ENCODE peak calls at places on chromosomes 12 and 14, in eight cellular contexts. H is IMR-90, K is A549, M is breast epithelium, Z is thyroid gland, P is Peyer's patch, F is stomach, A is HCT116. W is an unnamed sample.

GRCh38 chr12:32659908-32660440 is 19.1 kb upstream of the DNM1L start:
- DNase-seq in Z (no peak), H (no peak), K (no peak), F (no peak), A (no peak), P (no peak), M (no peak), W (no peak)

GRCh38 chr12:124754949-124755800 is 108.5 kb downstream of the SCARB1 start:
- DNase-seq in H (peak; percentile 67), P (peak; percentile 60), Z (peak; percentile 95), F (peak; percentile 46), A (no peak), M (peak; percentile 60), K (no peak), W (peak; percentile 81)

GRCh38 chr12:28191018-28191595 is 851 bp downstream of the CCDC91 start:
- DNase-seq in P (no peak), F (no peak), Z (no peak), M (no peak), A (no peak), K (no peak), H (peak; percentile 55), W (no peak)

GRCh38 chr14:56057071-56057865 is 60.9 kb upstream of the PELI2 start:
- DNase-seq in M (no peak), Z (no peak), K (no peak), H (no peak), A (no peak), F (no peak), P (no peak), W (no peak)

GRCh38 chr12:120261951-120262851 is 3.3 kb downstream of the PXN start:
- DNase-seq in Z (no peak), M (no peak), K (peak; percentile 74), P (peak; percentile 67), F (no peak), A (peak; percentile 70), H (no peak), W (no peak)

GRCh38 chr12:94832780-94833760 is 170.4 kb downstream of the NDUFA12 start:
- DNase-seq in K (no peak), M (no peak), F (no peak), P (no peak), H (peak; percentile 1), A (no peak), Z (peak; percentile 60), W (no peak)

GRCh38 chr12:131827961-131828534 is at the start of gene MMP17:
- DNase-seq in A (no peak), Z (peak; percentile 21), H (peak; percentile 55), F (no peak), M (no peak), K (peak; percentile 75), P (no peak), W (peak; percentile 27)

GRCh38 chr12:21526721-21527345 is 737 bp downstream of the SPX start:
- DNase-seq in P (no peak), H (no peak), A (no peak), Z (no peak), M (no peak), F (no peak), K (no peak), W (no peak)

GRCh38 chr12:78040111-78040510 is 209.4 kb downstream of the NAV3 start:
- DNase-seq in M (no peak), H (no peak), F (no peak), A (no peak), K (no peak), Z (no peak), P (no peak), W (no peak)

GRCh38 chr14:81400202-81400678 is at the start of gene STON2:
- DNase-seq in K (peak; percentile 11), P (no peak), A (peak; percentile 54), M (no peak), H (no peak), F (no peak), Z (peak; percentile 26), W (no peak)

GRCh38 chr12:132341318-132342050 is 12.1 kb upstream of the GALNT9 start:
- DNase-seq in H (no peak), K (no peak), M (no peak), Z (no peak), P (no peak), A (no peak), F (no peak), W (no peak)

GRCh38 chr12:30026621-30027234 is 243.0 kb upstream of the TMTC1 start:
- DNase-seq in H (peak; percentile 89), P (no peak), Z (no peak), M (no peak), K (no peak), F (no peak), A (no peak), W (no peak)

GRCh38 chr12:67388331-67389163 is 119.4 kb downstream of the CAND1 start:
- DNase-seq in P (no peak), H (no peak), A (no peak), K (no peak), Z (no peak), F (no peak), M (no peak), W (no peak)

GRCh38 chr12:9718968-9719367 is 13.9 kb downstream of the CLECL1 start:
- DNase-seq in A (no peak), P (no peak), M (no peak), H (no peak), F (no peak), Z (no peak), K (no peak), W (no peak)

GRCh38 chr12:9719835-9720234 is 13.1 kb downstream of the CLECL1 start:
- DNase-seq in M (no peak), A (no peak), H (no peak), Z (no peak), P (no peak), K (no peak), F (no peak), W (no peak)

GRCh38 chr12:9721394-9722092 is 11.4 kb downstream of the CLECL1 start:
- DNase-seq in A (no peak), Z (no peak), H (peak; percentile 3), P (no peak), M (no peak), F (no peak), K (peak; percentile 90), W (no peak)

GRCh38 chr12:9711664-9712063 is 21.2 kb downstream of the CLECL1 start:
- DNase-seq in Z (no peak), M (no peak), K (no peak), P (no peak), A (no peak), F (no peak), H (peak; percentile 16), W (no peak)

DNA sequence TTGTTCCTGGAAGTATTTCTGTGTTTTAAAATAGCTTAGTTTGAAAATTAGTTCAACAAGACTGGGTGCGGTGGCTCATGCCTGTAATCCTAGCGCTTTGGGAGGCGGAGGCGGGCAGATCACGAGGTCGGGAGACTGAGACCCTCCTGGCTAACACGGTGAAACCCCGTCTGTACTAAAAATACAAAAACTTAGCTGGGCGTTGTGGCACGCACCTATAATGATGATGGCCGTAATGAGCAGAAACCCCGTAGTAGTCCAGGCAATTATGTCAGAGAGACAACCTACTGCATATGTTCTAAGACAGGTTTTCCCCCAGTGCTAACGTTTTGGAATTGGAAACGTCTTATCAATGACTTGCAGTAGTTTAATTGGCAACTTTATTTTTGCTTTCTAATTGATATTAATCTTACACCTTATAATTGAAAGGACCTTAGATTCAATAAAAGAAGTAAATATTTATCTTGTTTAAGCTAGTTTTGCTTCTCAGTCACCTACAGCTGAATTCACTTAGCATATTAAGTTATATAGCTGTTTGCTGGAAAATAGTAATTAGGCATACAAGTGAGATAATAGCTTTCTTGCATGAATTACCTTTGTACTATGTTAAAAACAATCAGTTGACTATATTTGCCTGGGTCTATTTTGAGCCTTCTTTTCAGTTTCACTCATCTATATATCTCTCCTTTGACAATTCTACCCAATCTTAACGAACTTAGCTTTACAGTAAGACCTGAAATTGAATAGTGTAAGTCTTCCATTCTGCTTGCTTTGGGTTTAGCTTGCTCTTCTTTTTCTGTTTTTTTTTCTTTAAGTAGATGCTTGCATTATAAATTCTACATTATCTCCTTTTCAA is 15.6 kb downstream of the CLECL1 start:
- DNase-seq in M (no peak), H (no peak), P (no peak), K (no peak), Z (no peak), F (no peak), A (no peak), W (no peak)
- TF ChIP-seq POLR2A in M (no peak), H (no peak), P (no peak), K (no peak), Z (no peak), F (no peak), A (no peak), W (no peak)

GRCh38 chr12:4939418-4940023 is 29.8 kb downstream of the KCNA1 start:
- DNase-seq in F (no peak), A (no peak), Z (no peak), H (no peak), M (no peak), K (no peak), P (no peak), W (no peak)
- H3K27ac ChIP-seq in F (no peak overlapping the region), A (no peak overlapping the region), Z (no peak overlapping the region), H (no peak overlapping the region), M (no peak overlapping the region), K (no peak overlapping the region), P (no peak overlapping the region), W (no peak overlapping the region)

DNA sequence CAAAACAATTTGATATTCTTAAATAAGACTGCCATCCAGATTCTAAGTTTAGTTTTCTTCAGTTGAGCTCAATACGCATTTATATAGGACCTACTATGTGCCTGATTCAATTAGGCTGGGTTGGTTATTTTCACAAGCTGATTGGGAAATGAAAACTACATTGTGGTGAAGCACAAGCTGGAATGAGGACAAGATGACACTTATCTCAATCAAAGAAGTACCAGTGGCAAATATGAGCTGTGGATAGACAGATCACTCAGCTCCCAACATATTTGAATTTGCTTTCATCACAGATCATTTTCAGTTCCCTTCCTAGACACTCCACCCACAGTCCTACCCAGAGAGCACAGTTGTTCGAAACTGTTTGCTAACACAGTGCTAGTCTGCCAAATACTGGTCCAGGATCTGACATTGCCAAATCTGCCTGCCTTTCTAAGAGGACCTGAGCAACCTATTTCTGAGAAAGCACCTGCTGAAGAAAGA is 74.7 kb downstream of the LLPH start:
- DNase-seq in Z (no peak), K (no peak), H (no peak), P (no peak), A (no peak), F (no peak), M (no peak), W (peak; percentile 55)
- TF ChIP-seq POLR2A in Z (no peak), K (no peak), H (no peak), P (no peak), A (no peak), F (no peak), M (no peak), W (no peak)

GRCh38 chr12:105945935-105946334 is 192.8 kb downstream of the NUAK1 start:
- DNase-seq in M (no peak), P (no peak), K (no peak), Z (no peak), A (no peak), F (no peak), H (no peak), W (no peak)

GRCh38 chr12:105947906-105948305 is 190.8 kb downstream of the NUAK1 start:
- DNase-seq in Z (no peak), F (no peak), P (no peak), A (no peak), M (no peak), K (no peak), H (no peak), W (no peak)

GRCh38 chr12:105944628-105945027 is 194.1 kb downstream of the NUAK1 start:
- DNase-seq in H (no peak), P (no peak), M (no peak), K (no peak), A (no peak), Z (no peak), F (no peak), W (no peak)

GRCh38 chr12:105948331-105948730 is 190.4 kb downstream of the NUAK1 start:
- DNase-seq in P (no peak), F (no peak), H (peak; percentile 23), K (no peak), M (no peak), A (no peak), Z (no peak), W (no peak)

GRCh38 chr12:105946541-105946940 is 192.2 kb downstream of the NUAK1 start:
- DNase-seq in P (no peak), H (peak; percentile 28), Z (no peak), F (no peak), M (no peak), K (no peak), A (no peak), W (no peak)
- H3K27ac ChIP-seq in P (no peak overlapping the region), H (no peak overlapping the region), Z (no peak overlapping the region), F (no peak overlapping the region), M (no peak overlapping the region), K (no peak overlapping the region), A (no peak overlapping the region), W (no peak overlapping the region)